ENCODE peak calls at places on chromosomes 4 and X, in four cellular contexts. S is tibial artery, Z is AG04450, Y is dorsolateral prefrontal cortex. T is an unnamed sample. For H3K27me3, the result is how much of the 10 kb centered on the place peaks cover.

GRCh38 chr4:78437608-78438088 is 113.9 kb upstream of the ANXA3 start:
- DNase-seq in Y (no peak), S (no peak), Z (no peak), T (no peak)

GRCh38 chrX:82961129-82961528 is 547.0 kb upstream of the POU3F4 start:
- DNase-seq in S (no peak), Z (no peak), Y (no peak), T (no peak)

GRCh38 chr4:189202182-189202868 is 738.3 kb upstream of the FRG1 start:
- DNase-seq in S (peak), Z (peak), Y (peak), T (peak)

GRCh38 chr4:14749910-14750309 is 252.4 kb upstream of the CPEB2 start:
- DNase-seq in S (peak), Y (no peak), Z (no peak), T (peak)

GRCh38 chr4:88628746-88629145 is 36.5 kb downstream of the HERC3 start:
- DNase-seq in Z (no peak), S (no peak), Y (no peak), T (no peak)

GRCh38 chr4:10716163-10716562 is 31.6 kb upstream of the CLNK start:
- DNase-seq in Y (no peak), Z (no peak), S (no peak), T (no peak)

GRCh38 chr4:113141901-113142346 is 92.5 kb downstream of the ANK2 start:
- DNase-seq in Y (no peak), Z (no peak), S (no peak), T (no peak)

GRCh38 chrX:118574666-118575065 is 79.1 kb downstream of the DOCK11 start:
- DNase-seq in S (no peak), Z (no peak), Y (no peak), T (no peak)

GRCh38 chrX:23879380-23880090 is 28.2 kb downstream of the APOO start:
- DNase-seq in Z (no peak), S (no peak), Y (no peak), T (no peak)

GRCh38 chr4:28774344-28774743 is 1913.7 kb downstream of the STIM2 start:
- DNase-seq in Y (no peak), S (no peak), Z (no peak), T (no peak)

GRCh38 chr4:164779811-164780216 is 25.9 kb downstream of the SMIM31 start:
- DNase-seq in Z (no peak), Y (no peak), S (no peak), T (no peak)

GRCh38 chr4:183635737-183636136 is 23.2 kb downstream of the RWDD4 start:
- DNase-seq in Z (no peak), Y (no peak), S (no peak), T (no peak)

GRCh38 chr4:185143596-185143969 is 517 bp downstream of the SLC25A4 start:
- DNase-seq in Z (no peak), Y (peak), S (peak), T (peak)

GRCh38 chr4:161799687-161800086 is 364.1 kb downstream of the FSTL5 start:
- DNase-seq in Y (no peak), Z (no peak), S (no peak), T (no peak)

GRCh38 chr4:92234393-92235176 is 69.2 kb upstream of the GRID2 start:
- DNase-seq in S (no peak), Y (no peak), Z (peak), T (no peak)

GRCh38 chr4:32884198-32884597 is 2164.0 kb downstream of the PCDH7 start:
- DNase-seq in Z (no peak), Y (no peak), S (no peak), T (no peak)

GRCh38 chr4:2459589-2460349 is 9.1 kb upstream of the RNF4 start:
- DNase-seq in Z (no peak), Y (no peak), S (no peak), T (no peak)

GRCh38 chrX:70044541-70045245 is 5.0 kb downstream of the AWAT2 start:
- DNase-seq in S (no peak), Z (no peak), Y (no peak), T (no peak)

GRCh38 chr4:124278477-124278876 is 434.1 kb downstream of the ANKRD50 start:
- DNase-seq in S (no peak), Y (no peak), Z (no peak), T (no peak)

GRCh38 chr4:168840988-168841681 is 168.9 kb downstream of the CBR4 start:
- DNase-seq in Y (peak), Z (no peak), S (no peak), T (no peak)

GRCh38 chr4:1971456-1972200 is 37.1 kb downstream of the NELFA start:
- DNase-seq in S (no peak), Y (no peak), Z (no peak), T (peak)

GRCh38 chr4:39638358-39639239 is at the start of gene SMIM14:
- DNase-seq in S (peak), Z (peak), Y (peak), T (peak)

GRCh38 chrX:78024349-78025108 is 55.1 kb upstream of the PGAM4 start:
- DNase-seq in Z (no peak), S (peak), Y (no peak), T (no peak)

GRCh38 chrX:69523314-69523713 is 19.2 kb downstream of the NALF2 start:
- DNase-seq in S (no peak), Y (no peak), Z (no peak), T (no peak)

GRCh38 chr4:54100607-54101189 is 735 bp downstream of the GSX2 start:
- DNase-seq in Y (no peak), S (no peak), Z (no peak), T (no peak)

GRCh38 chr4:54103190-54103574 is 3.2 kb downstream of the GSX2 start:
- DNase-seq in S (no peak), Y (no peak), Z (no peak), T (no peak)

GRCh38 chr4:54099959-54100606 is at the start of gene GSX2:
- DNase-seq in Z (no peak), S (peak), Y (no peak), T (peak)

GRCh38 chr4:54102747-54103146 is 2.8 kb downstream of the GSX2 start:
- DNase-seq in Z (no peak), Y (no peak), S (no peak), T (no peak)

GRCh38 chr4:54101190-54102041 is 1.5 kb downstream of the GSX2 start:
- DNase-seq in Z (no peak), S (no peak), Y (no peak), T (no peak)
- H3K27me3 ChIP-seq in Z (under half), S (half or more), Y (half or more), T (under half)

DNA sequence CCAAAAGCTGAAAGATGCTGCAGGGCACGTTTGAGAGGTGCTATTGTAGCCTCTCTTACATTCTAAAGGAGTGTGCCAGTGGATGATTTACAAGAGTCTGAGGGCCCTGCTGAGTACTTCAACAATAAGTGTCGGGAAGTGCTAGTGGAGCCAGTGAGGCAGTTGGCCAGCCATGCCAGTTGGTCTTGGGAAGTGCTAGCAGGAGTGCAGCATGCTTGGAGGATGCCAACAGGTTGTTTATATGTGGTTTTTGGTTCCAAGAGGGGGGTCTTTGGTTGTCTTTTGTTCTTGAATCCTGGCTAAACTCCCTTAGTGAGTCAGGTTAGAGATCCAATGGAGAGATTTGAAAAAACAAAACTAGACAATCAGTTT is 335.3 kb downstream of the PABPC4L start:
- DNase-seq in Z (no peak), Y (no peak), S (no peak), T (no peak)
- H3K27ac ChIP-seq in Z (peak), Y (no peak), S (no peak), T (no peak)

DNA sequence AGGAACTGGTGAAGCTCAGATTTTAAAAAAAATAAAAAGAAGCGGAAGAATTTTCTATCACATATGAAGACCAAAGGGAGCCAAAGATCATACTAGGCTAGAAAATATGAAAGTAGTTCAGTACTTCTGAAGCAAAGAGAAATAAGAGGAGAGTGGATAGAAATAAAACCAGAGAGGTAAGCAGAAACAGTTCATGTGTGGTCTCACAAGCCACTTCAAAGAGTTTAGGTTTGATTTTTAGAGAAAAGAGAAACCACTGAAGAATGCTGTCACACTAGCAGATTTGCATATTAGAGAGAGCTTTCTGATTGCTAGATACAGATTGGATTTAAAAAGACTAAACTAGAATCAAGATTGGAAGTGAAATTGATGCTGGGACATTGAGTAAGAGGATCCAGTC is 51.7 kb downstream of the GABRA3 start:
- DNase-seq in Y (no peak), Z (no peak), S (no peak), T (no peak)
- H3K27me3 ChIP-seq in Y (half or more), Z (under half), S (under half), T (under half)

DNA sequence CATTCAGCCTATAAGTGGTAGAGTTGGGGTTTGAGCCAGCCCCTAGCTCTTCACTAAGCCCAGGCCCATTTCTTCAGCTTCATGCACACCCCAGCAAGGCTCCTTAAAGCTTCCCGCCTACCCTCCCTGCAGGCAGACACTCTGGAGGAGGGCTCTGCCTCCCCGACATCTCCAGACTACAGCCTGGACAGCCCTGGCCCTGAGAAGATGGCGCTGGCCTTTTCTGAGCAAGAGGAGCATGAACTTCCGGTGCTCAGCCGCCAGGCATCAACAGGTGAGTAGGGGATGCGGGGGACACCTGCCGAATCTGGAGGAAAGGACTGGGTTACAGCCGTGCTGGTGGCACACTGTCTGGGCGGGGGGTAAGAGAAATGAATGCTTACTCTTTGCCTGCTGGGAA is 11.1 kb downstream of the SASH3 start:
- DNase-seq in S (no peak), Y (no peak), Z (no peak), T (no peak)
- H3K27ac ChIP-seq in S (no peak), Y (no peak), Z (no peak), T (no peak)

GRCh38 chrX:13535371-13535770 is 34.0 kb upstream of the EGFL6 start:
- DNase-seq in Z (no peak), Y (no peak), S (no peak), T (no peak)
- H3K27me3 ChIP-seq in Z (under half), Y (under half), S (under half), T (under half)

T was measured in psoas muscle.